ENCODE peak calls at places on chromosome 21, in six cellular contexts. N, U, Y, E, H and G are unnamed samples.

GRCh38 chr21:45596704-45597318 is 46.7 kb upstream of the PCBP3 start:
- DNase-seq in E (peak; percentile 78), N (peak; percentile 46), Y (peak; percentile 65), H (peak; percentile 90), U (no peak), G (peak; percentile 46)

GRCh38 chr21:37367758-37368535 is 1.4 kb downstream of the DYRK1A start:
- DNase-seq in E (no peak), H (peak; percentile 55), Y (peak; percentile 83), U (no peak), N (no peak), G (peak; percentile 45)

GRCh38 chr21:36022704-36023103 is 37.6 kb downstream of the SETD4 start:
- DNase-seq in N (no peak), Y (no peak), E (no peak), U (no peak), H (no peak), G (no peak)

GRCh38 chr21:30126575-30126974 is 40.0 kb downstream of the CLDN17 start:
- DNase-seq in E (no peak), N (no peak), H (no peak), Y (no peak), U (no peak), G (no peak)

GRCh38 chr21:37742115-37742514 is 174.1 kb downstream of the KCNJ6 start:
- DNase-seq in H (no peak), E (no peak), U (no peak), Y (no peak), N (no peak), G (no peak)

GRCh38 chr21:39681257-39681656 is 63.7 kb upstream of the IGSF5 start:
- DNase-seq in Y (peak; percentile 49), H (no peak), N (no peak), E (no peak), U (no peak), G (no peak)

GRCh38 chr21:33825898-33826297 is 89.7 kb downstream of the ATP5PO start:
- DNase-seq in Y (peak; percentile 72), N (no peak), U (no peak), H (no peak), E (no peak), G (peak; percentile 47)

GRCh38 chr21:38765056-38765455 is 40.7 kb upstream of the ETS2 start:
- DNase-seq in E (no peak), U (no peak), N (no peak), H (no peak), Y (peak; percentile 40), G (no peak)